ENCODE peak calls at places on chromosomes 3 and 15, in six cellular contexts. T, V, C, D, J and L are unnamed samples.

GRCh38 chr3:107938128-107938527 is 152.7 kb downstream of the CD47 start:
- DNase-seq in T (no peak), V (no peak), C (no peak), D (no peak), J (no peak), L (no peak)

GRCh38 chr15:34813446-34814190 is 18.3 kb upstream of the ACTC1 start:
- DNase-seq in T (no peak), V (no peak), C (no peak), D (no peak), J (no peak), L (no peak)

GRCh38 chr3:146199762-146200161 is 38.8 kb upstream of the PLOD2 start:
- DNase-seq in T (no peak), V (no peak), C (no peak), D (no peak), J (no peak), L (no peak)

GRCh38 chr3:177290633-177291032 is 93.4 kb upstream of the TBL1XR1 start:
- DNase-seq in T (no peak), V (no peak), C (no peak), D (no peak), J (no peak), L (no peak)

GRCh38 chr3:13505147-13506130 is 25.3 kb downstream of the HDAC11 start:
- DNase-seq in T (no peak), V (no peak), C (no peak), D (no peak), J (no peak), L (no peak)

GRCh38 chr3:46186856-46187700 is 21.0 kb downstream of the CCR1 start:
- DNase-seq in T (no peak), V (no peak), C (peak; percentile 88), D (no peak), J (peak; percentile 36), L (no peak)

GRCh38 chr3:12405432-12406272 is 78.6 kb upstream of the TSEN2 start:
- DNase-seq in T (peak; percentile 71), V (no peak), C (no peak), D (peak; percentile 69), J (no peak), L (peak; percentile 70)

GRCh38 chr15:69668963-69669362 is 216.3 kb downstream of the RPLP1 start:
- DNase-seq in T (no peak), V (no peak), C (no peak), D (no peak), J (peak; percentile 36), L (no peak)

GRCh38 chr15:32119694-32120330 is 89.5 kb downstream of the CHRNA7 start:
- DNase-seq in T (no peak), V (no peak), C (no peak), D (no peak), J (no peak), L (no peak)

GRCh38 chr3:103393395-103394186 is 958.8 kb downstream of the ZPLD1 start:
- DNase-seq in T (no peak), V (no peak), C (no peak), D (no peak), J (no peak), L (no peak)

GRCh38 chr15:28123408-28124023 is 24.4 kb upstream of the OCA2 start:
- DNase-seq in T (peak; percentile 82), V (peak; percentile 14), C (no peak), D (peak; percentile 66), J (no peak), L (peak; percentile 81)

GRCh38 chr3:101902041-101902440 is 52.7 kb downstream of the NFKBIZ start:
- DNase-seq in T (no peak), V (no peak), C (no peak), D (peak; percentile 28), J (no peak), L (peak; percentile 77)

GRCh38 chr3:14346191-14346590 is 56.2 kb upstream of the SLC6A6 start:
- DNase-seq in T (no peak), V (no peak), C (no peak), D (no peak), J (no peak), L (no peak)

GRCh38 chr15:34853001-34853758 is 57.8 kb upstream of the ACTC1 start:
- DNase-seq in T (no peak), V (no peak), C (no peak), D (no peak), J (no peak), L (no peak)

GRCh38 chr3:124217542-124217941 is 225.6 kb upstream of the ROPN1 start:
- DNase-seq in T (peak; percentile 62), V (no peak), C (no peak), D (peak; percentile 33), J (no peak), L (peak; percentile 9)

GRCh38 chr3:79937567-79937966 is 169.8 kb upstream of the ROBO1 start:
- DNase-seq in T (peak; percentile 35), V (no peak), C (no peak), D (no peak), J (no peak), L (no peak)

GRCh38 chr3:61562810-61563613 is 1.6 kb downstream of the PTPRG start:
- DNase-seq in T (no peak), V (no peak), C (no peak), D (no peak), J (no peak), L (no peak)

GRCh38 chr3:182490601-182491485 is 302.5 kb upstream of the ATP11B start:
- DNase-seq in T (peak; percentile 13), V (no peak), C (no peak), D (peak; percentile 5), J (no peak), L (peak; percentile 5)

GRCh38 chr3:62923092-62923491 is 47.9 kb upstream of the CADPS start:
- DNase-seq in T (peak; percentile 16), V (no peak), C (no peak), D (no peak), J (no peak), L (no peak)

GRCh38 chr3:65144791-65145355 is 457.1 kb upstream of the ADAMTS9 start:
- DNase-seq in T (no peak), V (no peak), C (no peak), D (no peak), J (no peak), L (no peak)

GRCh38 chr3:112376996-112377395 is 44.0 kb downstream of the CD200 start:
- DNase-seq in T (no peak), V (no peak), C (peak; percentile 26), D (no peak), J (no peak), L (no peak)

GRCh38 chr3:104437891-104438290 is 928.8 kb upstream of the ALCAM start:
- DNase-seq in T (no peak), V (no peak), C (no peak), D (no peak), J (no peak), L (no peak)

GRCh38 chr3:48433472-48434118 is 3.7 kb upstream of the PLXNB1 start:
- DNase-seq in T (no peak), V (no peak), C (no peak), D (no peak), J (no peak), L (no peak)

GRCh38 chr15:60757831-60758570 is 279.1 kb upstream of the ICE2 start:
- DNase-seq in T (no peak), V (no peak), C (no peak), D (no peak), J (no peak), L (no peak)

GRCh38 chr3:185715091-185715490 is 109.8 kb downstream of the IGF2BP2 start:
- DNase-seq in T (no peak), V (no peak), C (no peak), D (peak; percentile 53), J (no peak), L (no peak)